ENCODE peak calls at places on chromosome 5, in eight cellular contexts. P is cardiac muscle cell, Y is left ventricle myocardium inferior, X is bronchial epithelial cell, R is body of pancreas, H is NB4, G is WERI-Rb-1, I is foreskin fibroblast. Q is an unnamed sample.

GRCh38 chr5:143820451-143820850 is 8.5 kb downstream of the HMHB1 start:
- DNase-seq in P (no peak), Y (no peak), X (no peak), R (no peak), H (no peak), G (no peak), I (no peak), Q (no peak)

GRCh38 chr5:134438268-134438622 is 26.6 kb upstream of the CDKN2AIPNL start:
- DNase-seq in P (no peak), Y (no peak), X (peak; percentile 79), R (peak; percentile 32), H (no peak), G (no peak), I (peak; percentile 94), Q (peak; percentile 90)

GRCh38 chr5:82635561-82636288 is 357.6 kb upstream of the RPS23 start:
- DNase-seq in P (no peak), Y (no peak), X (peak; percentile 97), R (peak; percentile 47), H (no peak), G (no peak), I (peak; percentile 91), Q (peak; percentile 18)

GRCh38 chr5:56356876-56357160 is 123.7 kb upstream of the ANKRD55 start:
- DNase-seq in P (no peak), Y (no peak), X (no peak), R (no peak), H (no peak), G (no peak), I (no peak), Q (no peak)

GRCh38 chr5:144040615-144041394 is 129.7 kb downstream of the YIPF5 start:
- DNase-seq in P (no peak), Y (no peak), X (no peak), R (no peak), H (no peak), G (no peak), I (peak; percentile 75), Q (no peak)

GRCh38 chr5:61603211-61603908 is 271.3 kb downstream of the ZSWIM6 start:
- DNase-seq in P (no peak), Y (peak; percentile 41), X (no peak), R (peak; percentile 60), H (no peak), G (no peak), I (peak; percentile 37), Q (no peak)

GRCh38 chr5:145975001-145975360 is 38.6 kb downstream of the SH3RF2 start:
- DNase-seq in P (no peak), Y (peak; percentile 19), X (no peak), R (peak; percentile 69), H (no peak), G (no peak), I (no peak), Q (no peak)

GRCh38 chr5:153711755-153712154 is 221.3 kb downstream of the GRIA1 start:
- DNase-seq in P (no peak), Y (no peak), X (peak; percentile 15), R (no peak), H (no peak), G (no peak), I (peak; percentile 15), Q (peak; percentile 35)

GRCh38 chr5:79020861-79021561 is 35.9 kb upstream of the ARSB start:
- DNase-seq in P (peak; percentile 65), Y (peak; percentile 29), X (peak; percentile 67), R (peak; percentile 61), H (peak; percentile 78), G (peak; percentile 67), I (peak; percentile 86), Q (peak; percentile 86)

GRCh38 chr5:125295405-125295872 is 549.0 kb upstream of the ZNF608 start:
- DNase-seq in P (no peak), Y (no peak), X (peak; percentile 55), R (no peak), H (no peak), G (no peak), I (peak; percentile 49), Q (peak; percentile 50)

GRCh38 chr5:94847019-94847418 is 228.6 kb downstream of the SLF1 start:
- DNase-seq in P (no peak), Y (no peak), X (no peak), R (no peak), H (no peak), G (no peak), I (no peak), Q (no peak)

DNA sequence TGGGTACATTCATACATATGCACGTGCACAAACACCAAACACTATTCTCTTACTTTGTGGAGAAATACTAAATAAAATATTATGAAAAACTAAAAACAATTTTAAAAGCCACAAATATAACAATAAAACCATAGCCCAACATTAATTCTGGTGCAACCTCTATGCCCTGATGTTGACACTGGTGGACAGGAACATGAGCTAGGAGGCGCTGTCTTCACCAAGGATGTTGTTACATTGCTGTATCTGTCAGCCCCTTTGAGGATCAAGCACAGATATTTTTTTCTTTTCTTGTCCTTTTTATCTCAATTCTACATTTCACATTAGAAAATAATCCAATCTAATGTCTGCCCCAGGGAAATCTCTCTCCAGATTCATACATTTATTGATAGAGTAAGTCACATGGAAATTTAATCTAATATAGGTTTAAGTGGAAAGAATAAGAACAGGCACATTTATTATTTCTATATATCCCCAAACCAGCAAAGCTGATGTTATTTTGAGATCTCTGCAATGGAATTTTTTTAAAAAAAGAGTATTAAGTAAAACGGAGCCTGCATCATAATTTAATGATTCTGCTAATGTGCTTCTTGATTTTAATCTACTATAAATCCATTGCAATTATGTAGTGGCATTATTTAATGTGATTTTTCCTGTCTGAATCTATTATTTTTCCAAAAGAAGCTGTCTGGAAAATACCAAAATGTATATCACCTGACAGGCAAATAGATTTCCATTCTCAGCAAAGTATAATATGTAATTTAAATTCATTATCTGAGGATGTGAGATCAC is 716.5 kb downstream of the MTRR start:
- DNase-seq in P (no peak), Y (no peak), X (no peak), R (no peak), H (no peak), G (no peak), I (no peak), Q (peak; percentile 2)
- TF ChIP-seq CTCF in P (no peak), Y (no peak), X (no peak), R (no peak), H (no peak), G (no peak), I (peak; percentile 18), Q (peak; percentile 27)

GRCh38 chr5:72788851-72789505 is 27.5 kb upstream of the TNPO1 start:
- DNase-seq in P (no peak), Y (no peak), X (peak; percentile 95), R (no peak), H (no peak), G (no peak), I (peak; percentile 62), Q (peak; percentile 18)
- H3K4me3 ChIP-seq in P (no peak overlapping the region), Y (no peak overlapping the region), X (no peak overlapping the region), R (no peak overlapping the region), H (no peak overlapping the region), G (no peak overlapping the region), I (no peak overlapping the region), Q (no peak overlapping the region)

GRCh38 chr5:126384985-126385384 is 38.2 kb upstream of the GRAMD2B start:
- DNase-seq in P (no peak), Y (no peak), X (peak; percentile 81), R (no peak), H (no peak), G (no peak), I (peak; percentile 63), Q (peak; percentile 82)
- TF ChIP-seq CTCF in P (no peak), Y (no peak), X (no peak), R (no peak), H (no peak), G (no peak), I (no peak), Q (no peak)

DNA sequence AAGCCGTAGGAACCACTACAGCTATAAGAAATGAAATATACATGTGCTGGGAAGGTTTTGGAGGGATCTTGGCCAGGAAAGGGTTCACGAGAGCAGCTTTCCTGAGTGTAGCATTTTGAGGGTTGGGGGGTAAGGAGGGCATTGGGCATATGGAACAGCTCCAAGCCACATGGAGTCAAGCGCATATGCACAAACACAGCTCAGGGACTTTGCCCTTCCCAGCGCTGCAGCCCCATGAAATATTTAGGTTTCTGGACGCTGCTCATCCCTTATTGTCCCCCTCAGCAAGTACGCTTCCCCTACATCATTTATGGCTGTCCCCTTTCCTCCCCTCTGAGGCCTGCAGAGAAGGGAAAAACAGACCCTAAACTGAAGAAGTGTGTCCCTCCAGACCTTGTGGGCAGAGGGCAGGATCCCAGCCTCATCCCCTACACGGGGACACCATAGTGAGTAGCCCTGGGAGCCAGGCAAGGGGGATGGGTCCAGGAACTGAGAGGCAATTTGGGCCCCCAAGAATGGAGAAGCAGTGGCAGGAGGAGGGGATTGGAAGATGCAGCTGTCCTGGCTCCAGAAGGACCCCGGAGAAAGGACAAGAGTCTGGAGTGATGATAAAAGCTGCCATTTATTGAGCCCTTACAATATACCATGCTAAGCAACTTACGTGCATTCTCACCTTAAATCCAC is 33.7 kb downstream of the PCDH1 start:
- DNase-seq in P (no peak), Y (no peak), X (no peak), R (no peak), H (no peak), G (no peak), I (no peak), Q (no peak)
- H3K4me3 ChIP-seq in P (no peak overlapping the region), Y (no peak overlapping the region), X (no peak overlapping the region), R (no peak overlapping the region), H (no peak overlapping the region), G (no peak overlapping the region), I (no peak overlapping the region), Q (no peak overlapping the region)

DNA sequence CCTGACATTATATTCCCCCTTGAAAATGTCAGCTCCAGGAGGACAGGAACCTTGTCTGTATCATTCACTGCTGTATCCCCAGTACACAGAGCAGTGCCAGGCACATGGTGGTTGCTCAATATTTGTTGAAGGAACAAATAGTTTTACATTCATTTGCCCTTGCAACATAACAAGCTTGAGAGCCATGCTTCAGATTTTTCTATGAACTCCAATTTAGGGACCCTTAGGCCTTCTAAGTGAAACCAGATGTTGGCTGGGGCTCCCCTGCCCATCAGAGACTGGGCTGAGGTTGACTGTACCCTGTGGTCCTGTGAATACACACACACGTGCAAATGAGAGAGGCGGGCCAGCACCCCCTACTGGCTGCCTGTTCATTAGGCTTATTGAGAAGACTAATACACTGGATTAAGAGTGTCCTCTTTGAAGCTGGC is 214.9 kb upstream of the WWC1 start:
- DNase-seq in P (peak; percentile 49), Y (peak; percentile 35), X (no peak), R (no peak), H (peak; percentile 22), G (peak; percentile 72), I (no peak), Q (peak; percentile 51)
- TF ChIP-seq CTCF in P (peak; percentile 72), Y (peak; percentile 52), X (peak; percentile 30), R (peak; percentile 11), H (peak; percentile 49), G (peak; percentile 72), I (peak; percentile 66), Q (peak; percentile 53)

GRCh38 chr5:176658817-176659216 is 11.5 kb downstream of the TSPAN17 start:
- DNase-seq in P (no peak), Y (no peak), X (no peak), R (no peak), H (no peak), G (no peak), I (no peak), Q (no peak)
- H3K4me3 ChIP-seq in P (no peak overlapping the region), Y (peak overlapping the region; percentile 22), X (no peak overlapping the region), R (no peak overlapping the region), H (no peak overlapping the region), G (no peak overlapping the region), I (no peak overlapping the region), Q (no peak overlapping the region)

GRCh38 chr5:163696270-163696887 is 191.0 kb downstream of the MAT2B start:
- DNase-seq in P (peak; percentile 83), Y (no peak), X (peak; percentile 67), R (peak; percentile 33), H (peak; percentile 74), G (peak; percentile 63), I (peak; percentile 79), Q (peak; percentile 91)
- TF ChIP-seq CTCF in P (peak; percentile 81), Y (peak; percentile 52), X (peak; percentile 79), R (peak; percentile 25), H (peak; percentile 61), G (peak; percentile 78), I (peak; percentile 73), Q (peak; percentile 85)